ENCODE peak calls at places on chromosome 18, in five cellular contexts. One of them, this sample, is unnamed. For H3K9me3 and H3K4me1, the result is how much of the 10 kb centered on the place peaks cover.

GRCh38 chr18:53117851-53118250 is 777.9 kb downstream of the DCC start:
- DNase-seq in body of pancreas: no peak
- DNase-seq in right atrium auricular region: no peak
- DNase-seq in tibial nerve: no peak
- DNase-seq in A549: no peak
- DNase-seq in this sample: no peak

GRCh38 chr18:74412106-74412880 is 44.8 kb downstream of the DIPK1C start:
- DNase-seq in body of pancreas: no peak
- DNase-seq in right atrium auricular region: no peak
- DNase-seq in tibial nerve: no peak
- DNase-seq in A549: no peak
- DNase-seq in this sample: no peak

GRCh38 chr18:42401131-42401673 is 446.2 kb downstream of the PIK3C3 start:
- DNase-seq in body of pancreas: no peak
- DNase-seq in right atrium auricular region: no peak
- DNase-seq in tibial nerve: no peak
- DNase-seq in A549: no peak
- DNase-seq in this sample: no peak

GRCh38 chr18:51655327-51655698 is 457.8 kb upstream of the MEX3C start:
- DNase-seq in body of pancreas: no peak
- DNase-seq in right atrium auricular region: no peak
- DNase-seq in tibial nerve: no peak
- DNase-seq in A549: no peak
- DNase-seq in this sample: no peak

GRCh38 chr18:23384778-23385736 is 68.0 kb upstream of the RIOK3 start:
- DNase-seq in body of pancreas: no peak
- DNase-seq in right atrium auricular region: no peak
- DNase-seq in tibial nerve: no peak
- DNase-seq in A549: no peak
- DNase-seq in this sample: no peak

GRCh38 chr18:11871501-11871900 is 20.3 kb downstream of the CHMP1B start:
- DNase-seq in body of pancreas: no peak
- DNase-seq in right atrium auricular region: no peak
- DNase-seq in tibial nerve: no peak
- DNase-seq in A549: no peak
- DNase-seq in this sample: no peak

GRCh38 chr18:9177466-9177865 is 40.9 kb downstream of the ANKRD12 start:
- DNase-seq in body of pancreas: no peak
- DNase-seq in right atrium auricular region: no peak
- DNase-seq in tibial nerve: no peak
- DNase-seq in A549: no peak
- DNase-seq in this sample: no peak

GRCh38 chr18:72542993-72543361 is 1.2 kb downstream of the CBLN2 start:
- DNase-seq in body of pancreas: no peak
- DNase-seq in right atrium auricular region: no peak
- DNase-seq in tibial nerve: no peak
- DNase-seq in A549: no peak
- DNase-seq in this sample: no peak

DNA sequence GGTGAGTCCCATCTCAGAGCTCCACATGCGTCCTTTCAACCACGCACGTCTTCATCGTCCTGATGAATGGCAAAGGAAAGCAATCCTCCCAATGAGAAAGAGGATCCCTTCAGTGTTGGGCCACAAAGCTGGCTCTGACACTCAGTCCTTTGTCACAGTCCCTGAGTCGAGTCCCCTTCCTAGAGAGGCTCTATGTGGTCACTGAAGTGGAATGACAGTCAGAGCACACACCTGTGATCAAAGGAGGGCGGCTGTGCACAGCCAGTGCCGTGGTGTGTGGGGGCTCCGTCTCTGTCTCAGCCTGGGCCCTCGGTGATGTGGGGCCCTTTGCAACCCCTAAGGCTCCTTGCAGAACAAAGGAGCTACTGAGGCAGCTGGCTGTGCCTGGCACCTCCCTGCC is 157.4 kb upstream of the APCDD1 start:
- DNase-seq in body of pancreas: no peak
- DNase-seq in right atrium auricular region: no peak
- DNase-seq in tibial nerve: no peak
- DNase-seq in A549: no peak
- DNase-seq in this sample: no peak
- H3K9me3 ChIP-seq in body of pancreas: under half
- H3K9me3 ChIP-seq in right atrium auricular region: under half
- H3K9me3 ChIP-seq in tibial nerve: under half
- H3K9me3 ChIP-seq in A549: under half
- H3K9me3 ChIP-seq in this sample: under half

GRCh38 chr18:67194886-67195285 is 321.6 kb downstream of the DSEL start:
- DNase-seq in body of pancreas: no peak
- DNase-seq in right atrium auricular region: no peak
- DNase-seq in tibial nerve: no peak
- DNase-seq in A549: no peak
- DNase-seq in this sample: no peak

GRCh38 chr18:67200665-67201064 is 315.9 kb downstream of the DSEL start:
- DNase-seq in body of pancreas: no peak
- DNase-seq in right atrium auricular region: no peak
- DNase-seq in tibial nerve: no peak
- DNase-seq in A549: no peak
- DNase-seq in this sample: no peak

DNA sequence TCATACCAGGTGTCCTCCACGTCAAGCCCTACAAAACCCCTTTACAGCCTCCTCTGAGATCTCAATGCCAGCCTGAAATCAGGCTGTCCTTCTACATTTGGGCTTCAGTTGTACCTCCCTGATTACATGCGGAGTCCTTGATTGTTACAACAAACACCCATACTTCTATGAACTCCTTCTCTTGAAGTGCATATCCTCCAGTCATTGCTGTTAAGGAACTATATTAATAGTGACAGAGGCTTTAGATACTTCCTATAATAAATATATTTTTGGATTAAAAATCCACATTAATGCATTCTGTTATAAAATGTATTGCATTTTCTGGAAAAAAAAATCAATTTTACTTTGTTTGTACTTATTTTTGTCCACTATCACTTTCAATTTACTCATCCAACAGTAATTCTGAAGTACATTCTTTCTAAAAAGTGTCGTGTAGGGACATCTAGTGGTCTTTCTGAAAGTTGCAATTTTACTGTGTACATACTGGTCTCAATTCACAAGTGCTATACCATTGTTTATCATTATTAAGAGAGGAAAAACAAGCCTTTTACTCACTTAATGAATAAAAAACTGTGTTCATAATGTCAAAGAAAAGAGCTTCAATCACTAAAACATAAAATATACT is 316.4 kb downstream of the DSEL start:
- DNase-seq in body of pancreas: no peak
- DNase-seq in right atrium auricular region: no peak
- DNase-seq in tibial nerve: peak
- DNase-seq in A549: peak
- DNase-seq in this sample: no peak
- TF ChIP-seq CTCF in body of pancreas: peak
- TF ChIP-seq CTCF in right atrium auricular region: peak
- TF ChIP-seq CTCF in tibial nerve: peak
- TF ChIP-seq CTCF in A549: peak
- TF ChIP-seq CTCF in this sample: no peak

GRCh38 chr18:77113361-77114069 is 19.1 kb downstream of the MBP start:
- DNase-seq in body of pancreas: no peak
- DNase-seq in right atrium auricular region: no peak
- DNase-seq in tibial nerve: no peak
- DNase-seq in A549: no peak
- DNase-seq in this sample: peak

GRCh38 chr18:77114564-77115391 is 17.8 kb downstream of the MBP start:
- DNase-seq in body of pancreas: peak
- DNase-seq in right atrium auricular region: peak
- DNase-seq in tibial nerve: peak
- DNase-seq in A549: peak
- DNase-seq in this sample: peak

GRCh38 chr18:77112161-77112801 is 20.3 kb downstream of the MBP start:
- DNase-seq in body of pancreas: no peak
- DNase-seq in right atrium auricular region: no peak
- DNase-seq in tibial nerve: no peak
- DNase-seq in A549: no peak
- DNase-seq in this sample: peak

GRCh38 chr18:77115461-77115907 is 17.1 kb downstream of the MBP start:
- DNase-seq in body of pancreas: no peak
- DNase-seq in right atrium auricular region: no peak
- DNase-seq in tibial nerve: no peak
- DNase-seq in A549: no peak
- DNase-seq in this sample: no peak

GRCh38 chr18:77114070-77114563 is 18.5 kb downstream of the MBP start:
- DNase-seq in body of pancreas: no peak
- DNase-seq in right atrium auricular region: no peak
- DNase-seq in tibial nerve: no peak
- DNase-seq in A549: no peak
- DNase-seq in this sample: peak
- H3K4me1 ChIP-seq in body of pancreas: under half
- H3K4me1 ChIP-seq in right atrium auricular region: under half
- H3K4me1 ChIP-seq in tibial nerve: under half
- H3K4me1 ChIP-seq in A549: half or more
- H3K4me1 ChIP-seq in this sample: half or more

GRCh38 chr18:78576967-78577366 is 402.7 kb upstream of the SALL3 start:
- DNase-seq in body of pancreas: no peak
- DNase-seq in right atrium auricular region: no peak
- DNase-seq in tibial nerve: no peak
- DNase-seq in A549: no peak
- DNase-seq in this sample: peak
- H3K9me3 ChIP-seq in body of pancreas: under half
- H3K9me3 ChIP-seq in right atrium auricular region: under half
- H3K9me3 ChIP-seq in tibial nerve: under half
- H3K9me3 ChIP-seq in A549: under half
- H3K9me3 ChIP-seq in this sample: under half

DNA sequence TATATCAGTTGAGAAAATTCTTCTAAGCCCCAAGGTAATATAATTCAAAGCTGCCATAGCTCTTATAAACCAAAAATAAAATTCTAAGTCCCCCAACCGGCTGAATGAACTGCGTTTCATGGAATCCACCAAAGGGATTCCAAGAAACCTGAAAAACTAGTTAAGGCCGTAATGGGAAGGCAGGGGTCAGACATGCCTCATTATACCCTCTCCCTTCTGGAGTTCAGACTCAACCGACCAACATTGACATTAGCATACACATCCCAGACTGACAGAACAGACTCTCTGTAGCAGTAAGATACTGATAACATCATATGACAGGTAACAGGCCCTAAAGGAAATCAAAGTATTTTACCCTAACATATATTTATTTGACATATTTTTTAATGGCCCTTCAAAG is 31.4 kb upstream of the PHLPP1 start:
- DNase-seq in body of pancreas: no peak
- DNase-seq in right atrium auricular region: no peak
- DNase-seq in tibial nerve: no peak
- DNase-seq in A549: no peak
- DNase-seq in this sample: no peak
- TF ChIP-seq CTCF in body of pancreas: no peak
- TF ChIP-seq CTCF in right atrium auricular region: no peak
- TF ChIP-seq CTCF in tibial nerve: no peak
- TF ChIP-seq CTCF in A549: no peak
- TF ChIP-seq CTCF in this sample: no peak

DNA sequence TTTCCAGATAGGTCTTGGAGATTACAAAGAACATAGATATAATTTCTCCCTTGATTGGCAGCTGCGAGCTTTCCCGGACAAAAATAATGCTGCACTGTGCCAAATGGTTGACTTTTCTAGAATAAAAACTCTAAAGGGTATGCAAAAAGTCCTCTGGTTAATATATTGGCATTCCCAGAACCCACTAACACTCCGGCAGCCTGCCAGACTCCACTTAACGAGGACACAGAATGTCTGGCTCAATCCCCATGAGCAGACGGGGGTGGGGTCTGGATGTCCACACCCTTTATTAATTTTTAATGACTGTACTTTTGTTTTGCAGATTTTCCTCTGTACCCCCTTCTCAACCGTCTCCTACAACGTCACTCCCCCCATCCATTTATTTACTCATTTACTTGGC is 3.3 kb downstream of the LDLRAD4 start:
- DNase-seq in body of pancreas: peak
- DNase-seq in right atrium auricular region: peak
- DNase-seq in tibial nerve: no peak
- DNase-seq in A549: no peak
- DNase-seq in this sample: peak
- H3K4me1 ChIP-seq in body of pancreas: half or more
- H3K4me1 ChIP-seq in right atrium auricular region: under half
- H3K4me1 ChIP-seq in tibial nerve: under half
- H3K4me1 ChIP-seq in A549: under half
- H3K4me1 ChIP-seq in this sample: half or more

DNA sequence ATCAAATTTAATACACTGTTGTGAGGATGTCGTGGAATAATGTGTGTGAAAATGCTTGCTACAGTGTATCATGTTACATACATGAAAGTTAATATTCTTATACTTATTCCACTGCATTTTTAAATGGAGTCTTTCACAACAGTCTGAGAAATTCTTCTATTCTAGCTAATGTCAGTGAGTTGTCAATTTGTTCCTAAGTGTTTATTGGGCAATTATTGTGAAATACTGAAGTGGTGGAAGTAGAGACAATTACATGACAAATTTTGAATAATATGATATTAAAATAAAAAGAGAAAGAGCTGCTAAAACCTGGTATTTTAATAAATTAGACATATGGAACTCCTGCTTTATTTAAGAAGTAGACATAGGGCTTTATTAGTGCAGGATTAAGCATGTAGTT is 176.1 kb downstream of the PTPRM start:
- DNase-seq in body of pancreas: no peak
- DNase-seq in right atrium auricular region: no peak
- DNase-seq in tibial nerve: no peak
- DNase-seq in A549: no peak
- DNase-seq in this sample: no peak
- H3K9me3 ChIP-seq in body of pancreas: under half
- H3K9me3 ChIP-seq in right atrium auricular region: under half
- H3K9me3 ChIP-seq in tibial nerve: under half
- H3K9me3 ChIP-seq in A549: under half
- H3K9me3 ChIP-seq in this sample: under half

GRCh38 chr18:28999711-29000110 is 822.8 kb upstream of the CDH2 start:
- DNase-seq in body of pancreas: no peak
- DNase-seq in right atrium auricular region: no peak
- DNase-seq in tibial nerve: no peak
- DNase-seq in A549: no peak
- DNase-seq in this sample: no peak

GRCh38 chr18:28995319-28995718 is 818.4 kb upstream of the CDH2 start:
- DNase-seq in body of pancreas: no peak
- DNase-seq in right atrium auricular region: no peak
- DNase-seq in tibial nerve: no peak
- DNase-seq in A549: no peak
- DNase-seq in this sample: no peak
- TF ChIP-seq CTCF in body of pancreas: no peak
- TF ChIP-seq CTCF in right atrium auricular region: no peak
- TF ChIP-seq CTCF in tibial nerve: no peak
- TF ChIP-seq CTCF in A549: no peak
- TF ChIP-seq CTCF in this sample: no peak

GRCh38 chr18:77098033-77098432 is 34.5 kb downstream of the MBP start:
- DNase-seq in body of pancreas: no peak
- DNase-seq in right atrium auricular region: no peak
- DNase-seq in tibial nerve: no peak
- DNase-seq in A549: no peak
- DNase-seq in this sample: no peak
- H3K4me1 ChIP-seq in body of pancreas: under half
- H3K4me1 ChIP-seq in right atrium auricular region: under half
- H3K4me1 ChIP-seq in tibial nerve: under half
- H3K4me1 ChIP-seq in A549: under half
- H3K4me1 ChIP-seq in this sample: half or more

DNA sequence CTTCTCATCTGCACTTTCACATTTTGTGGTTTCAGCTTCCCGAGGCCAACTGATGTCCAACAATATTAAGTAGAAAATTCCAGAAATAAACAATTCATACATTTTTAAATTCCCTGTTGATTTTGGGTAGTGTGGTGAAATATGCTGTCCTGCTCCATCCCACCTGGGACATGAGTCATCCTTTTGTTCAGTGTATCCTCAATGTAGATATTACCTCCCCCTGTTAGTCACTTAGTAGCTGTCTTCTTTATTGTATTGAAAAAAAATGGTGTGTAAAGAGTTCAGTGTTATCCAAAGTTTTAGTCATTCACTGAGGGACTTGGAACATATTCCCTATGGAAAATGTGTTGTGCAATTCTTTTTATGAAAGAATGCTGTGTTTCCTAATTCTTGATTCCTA is 348.1 kb downstream of the SOCS6 start:
- DNase-seq in body of pancreas: no peak
- DNase-seq in right atrium auricular region: no peak
- DNase-seq in tibial nerve: no peak
- DNase-seq in A549: no peak
- DNase-seq in this sample: no peak
- H3K9me3 ChIP-seq in body of pancreas: under half
- H3K9me3 ChIP-seq in right atrium auricular region: under half
- H3K9me3 ChIP-seq in tibial nerve: under half
- H3K9me3 ChIP-seq in A549: under half
- H3K9me3 ChIP-seq in this sample: under half

This sample was measured in vagina.